ENCODE peak calls at places on chromosomes 5 and 9, in seven cellular contexts. O, I, Y, U, R, T and S are unnamed samples.

GRCh38 chr5:116834796-116835515 is 260.3 kb upstream of the SEMA6A start:
- DNase-seq in O (no peak), I (no peak), Y (no peak), U (no peak), R (no peak), T (no peak), S (no peak)

GRCh38 chr9:128104171-128104618 is 23.3 kb downstream of the PTGES2 start:
- DNase-seq in O (peak; percentile 88), I (peak; percentile 87), Y (no peak), U (peak; percentile 88), R (peak; percentile 8), T (no peak), S (no peak)

GRCh38 chr5:114387433-114387832 is 25.6 kb downstream of the KCNN2 start:
- DNase-seq in O (no peak), I (no peak), Y (no peak), U (no peak), R (no peak), T (no peak), S (no peak)

GRCh38 chr9:127263664-127264063 is 910 bp upstream of the GARNL3 start:
- DNase-seq in O (no peak), I (no peak), Y (no peak), U (no peak), R (no peak), T (no peak), S (no peak)

GRCh38 chr9:137582286-137582860 is 3.6 kb upstream of the DPH7 start:
- DNase-seq in O (peak; percentile 49), I (peak; percentile 55), Y (peak; percentile 30), U (peak; percentile 71), R (no peak), T (no peak), S (no peak)

GRCh38 chr5:153352685-153353219 is 137.7 kb upstream of the GRIA1 start:
- DNase-seq in O (no peak), I (no peak), Y (peak; percentile 45), U (no peak), R (no peak), T (no peak), S (no peak)

GRCh38 chr9:4572184-4572826 is 82.0 kb downstream of the SLC1A1 start:
- DNase-seq in O (no peak), I (no peak), Y (no peak), U (no peak), R (no peak), T (no peak), S (no peak)

GRCh38 chr5:92944903-92945629 is 636.0 kb downstream of the NR2F1-AS1 start:
- DNase-seq in O (no peak), I (no peak), Y (no peak), U (no peak), R (no peak), T (no peak), S (no peak)

GRCh38 chr9:88322906-88323566 is 65.2 kb upstream of the SPIN1 start:
- DNase-seq in O (no peak), I (no peak), Y (no peak), U (no peak), R (peak; percentile 8), T (no peak), S (no peak)

GRCh38 chr9:98367371-98367900 is 112.0 kb upstream of the TBC1D2 start:
- DNase-seq in O (no peak), I (no peak), Y (no peak), U (no peak), R (no peak), T (no peak), S (no peak)
- H3K27ac ChIP-seq in O (no peak overlapping the region), I (no peak overlapping the region), Y (no peak overlapping the region), U (no peak overlapping the region), R (no peak overlapping the region), T (no peak overlapping the region), S (no peak overlapping the region)

GRCh38 chr9:132164604-132165362 is 2.9 kb downstream of the NTNG2 start:
- DNase-seq in O (peak; percentile 78), I (no peak), Y (no peak), U (peak; percentile 42), R (peak; percentile 33), T (no peak), S (no peak)

GRCh38 chr9:132168851-132169250 is 7.0 kb downstream of the NTNG2 start:
- DNase-seq in O (no peak), I (no peak), Y (no peak), U (no peak), R (no peak), T (no peak), S (no peak)

GRCh38 chr9:132167192-132167591 is 5.3 kb downstream of the NTNG2 start:
- DNase-seq in O (no peak), I (no peak), Y (no peak), U (no peak), R (no peak), T (no peak), S (no peak)

GRCh38 chr9:132168347-132168746 is 6.5 kb downstream of the NTNG2 start:
- DNase-seq in O (no peak), I (no peak), Y (no peak), U (no peak), R (peak; percentile 58), T (no peak), S (no peak)

DNA sequence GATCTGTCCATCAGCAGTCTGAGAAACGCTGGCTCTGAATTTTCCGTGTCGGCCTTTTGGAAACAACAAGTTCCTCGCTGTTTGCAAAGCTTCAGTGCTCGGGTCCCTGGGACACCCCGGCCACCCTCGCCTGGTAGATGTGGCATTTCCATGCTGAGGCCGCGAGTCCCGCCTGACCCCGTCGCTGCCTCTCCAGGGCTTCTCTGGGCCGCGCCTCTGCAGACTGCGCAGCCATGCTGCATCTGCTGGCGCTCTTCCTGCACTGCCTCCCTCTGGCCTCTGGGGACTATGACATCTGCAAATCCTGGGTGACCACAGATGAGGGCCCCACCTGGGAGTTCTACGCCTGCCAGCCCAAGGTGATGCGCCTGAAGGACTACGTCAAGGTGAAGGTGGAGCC is 4.7 kb downstream of the NTNG2 start:
- DNase-seq in O (no peak), I (no peak), Y (no peak), U (no peak), R (no peak), T (no peak), S (no peak)
- TF ChIP-seq CTCF in O (no peak), I (no peak), Y (peak; percentile 32), U (no peak), R (no peak), T (no peak), S (no peak)

GRCh38 chr5:131264453-131265200 is 774 bp downstream of the CDC42SE2 start:
- DNase-seq in O (peak; percentile 35), I (peak; percentile 52), Y (peak; percentile 67), U (peak; percentile 53), R (peak; percentile 15), T (no peak), S (no peak)

GRCh38 chr5:131262953-131263541 is 806 bp upstream of the CDC42SE2 start:
- DNase-seq in O (no peak), I (no peak), Y (no peak), U (no peak), R (no peak), T (no peak), S (no peak)

GRCh38 chr5:131268758-131269370 is 5.0 kb downstream of the CDC42SE2 start:
- DNase-seq in O (no peak), I (no peak), Y (no peak), U (no peak), R (no peak), T (no peak), S (no peak)

GRCh38 chr5:131263648-131264452 is at the start of gene CDC42SE2:
- DNase-seq in O (peak; percentile 84), I (peak; percentile 88), Y (peak; percentile 95), U (peak; percentile 91), R (peak; percentile 88), T (peak; percentile 27), S (no peak)

GRCh38 chr5:131265318-131265803 is 1.5 kb downstream of the CDC42SE2 start:
- DNase-seq in O (peak; percentile 35), I (no peak), Y (no peak), U (no peak), R (no peak), T (no peak), S (no peak)
- H3K4me3 ChIP-seq in O (peak overlapping the region; percentile 93), I (peak overlapping the region; percentile 79), Y (peak overlapping the region; percentile 86), U (peak overlapping the region; percentile 99), R (no peak overlapping the region), T (peak overlapping the region; percentile 89), S (peak overlapping the region; percentile 99)

GRCh38 chr9:100671811-100672305 is 94.0 kb downstream of the CAVIN4 start:
- DNase-seq in O (no peak), I (no peak), Y (no peak), U (no peak), R (no peak), T (no peak), S (no peak)
- H3K27ac ChIP-seq in O (no peak overlapping the region), I (no peak overlapping the region), Y (no peak overlapping the region), U (no peak overlapping the region), R (no peak overlapping the region), T (no peak overlapping the region), S (no peak overlapping the region)

GRCh38 chr9:1100945-1101344 is 50.8 kb downstream of the DMRT2 start:
- DNase-seq in O (peak; percentile 55), I (peak; percentile 56), Y (peak; percentile 63), U (peak; percentile 63), R (peak; percentile 13), T (no peak), S (no peak)
- TF ChIP-seq CTCF in O (peak; percentile 37), I (no peak), Y (peak; percentile 73), U (peak; percentile 55), R (peak; percentile 56), T (peak; percentile 23), S (peak; percentile 16)

GRCh38 chr5:61277781-61278180 is 54.3 kb upstream of the ZSWIM6 start:
- DNase-seq in O (no peak), I (no peak), Y (no peak), U (no peak), R (no peak), T (no peak), S (no peak)

GRCh38 chr5:61274561-61274960 is 57.5 kb upstream of the ZSWIM6 start:
- DNase-seq in O (no peak), I (no peak), Y (no peak), U (no peak), R (no peak), T (no peak), S (no peak)

GRCh38 chr5:61275841-61276240 is 56.2 kb upstream of the ZSWIM6 start:
- DNase-seq in O (no peak), I (no peak), Y (no peak), U (peak; percentile 71), R (peak; percentile 60), T (no peak), S (peak; percentile 15)

GRCh38 chr5:61279725-61280124 is 52.3 kb upstream of the ZSWIM6 start:
- DNase-seq in O (no peak), I (no peak), Y (no peak), U (no peak), R (no peak), T (no peak), S (no peak)

DNA sequence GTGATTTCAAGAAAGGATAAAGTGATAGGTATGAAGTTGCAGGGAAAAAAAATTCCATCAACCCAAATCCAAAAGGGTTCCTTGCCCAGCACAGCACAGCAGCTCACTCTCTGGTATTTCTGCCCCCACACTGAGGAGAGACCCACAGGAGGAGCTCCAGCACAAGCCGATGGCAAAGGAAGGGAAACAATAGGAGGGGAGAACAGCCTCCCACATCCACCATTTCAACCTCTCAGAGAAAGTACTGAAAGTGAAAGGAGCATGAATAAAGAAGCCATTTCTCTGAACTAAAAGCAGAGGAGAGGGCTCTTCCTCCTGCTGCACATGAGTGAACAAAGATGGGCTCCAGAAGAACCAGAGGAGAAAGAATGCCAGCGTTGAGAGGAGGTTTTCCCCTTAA is 54.9 kb upstream of the ZSWIM6 start:
- DNase-seq in O (no peak), I (no peak), Y (no peak), U (no peak), R (no peak), T (no peak), S (no peak)
- H3K4me3 ChIP-seq in O (no peak overlapping the region), I (no peak overlapping the region), Y (no peak overlapping the region), U (no peak overlapping the region), R (no peak overlapping the region), T (no peak overlapping the region), S (peak overlapping the region; percentile 56)

GRCh38 chr5:115507682-115508081 is 36.9 kb downstream of the FEM1C start:
- DNase-seq in O (no peak), I (no peak), Y (no peak), U (no peak), R (no peak), T (no peak), S (no peak)
- H3K27ac ChIP-seq in O (no peak overlapping the region), I (no peak overlapping the region), Y (no peak overlapping the region), U (no peak overlapping the region), R (no peak overlapping the region), T (no peak overlapping the region), S (peak overlapping the region; percentile 18)